ENCODE peak calls at places on chromosomes 13 and 19, in eight cellular contexts. V is heart right ventricle, P is heart left ventricle, Y is Panc1, W is mucosa of descending colon, X is AG09309, G is BJ, E is GM12878. N is an unnamed sample.

GRCh38 chr19:54154603-54155345 is 4.7 kb downstream of the LENG1 start:
- DNase-seq in P (no peak), W (no peak), X (no peak), V (no peak), E (no peak), G (no peak), Y (no peak), N (no peak)

GRCh38 chr13:106145997-106146864 is 389.2 kb downstream of the EFNB2 start:
- DNase-seq in V (no peak), E (no peak), P (no peak), Y (no peak), X (no peak), W (peak), G (no peak), N (no peak)

GRCh38 chr19:46624958-46625661 is at the start of gene PTGIR:
- DNase-seq in W (peak), E (no peak), P (peak), X (no peak), Y (no peak), G (no peak), V (peak), N (no peak)

GRCh38 chr13:33182729-33183128 is 102.8 kb downstream of the STARD13 start:
- DNase-seq in G (no peak), X (no peak), P (no peak), Y (no peak), V (no peak), W (no peak), E (no peak), N (no peak)

GRCh38 chr13:19050901-19051300 is 130.7 kb downstream of the TUBA3C start:
- DNase-seq in P (no peak), V (no peak), E (no peak), Y (no peak), W (no peak), X (no peak), G (no peak), N (no peak)

GRCh38 chr19:56670401-56670960 is 1.1 kb downstream of the ZNF835 start:
- DNase-seq in V (no peak), W (no peak), G (no peak), P (no peak), E (no peak), Y (no peak), X (no peak), N (no peak)

GRCh38 chr19:34323433-34324204 is 41.4 kb upstream of the GPI start:
- DNase-seq in V (no peak), W (no peak), P (no peak), X (no peak), E (no peak), G (no peak), Y (no peak), N (no peak)

GRCh38 chr13:40187324-40187795 is 479.1 kb downstream of the FOXO1 start:
- DNase-seq in G (no peak), E (no peak), W (peak), V (no peak), P (no peak), Y (no peak), X (no peak), N (no peak)

GRCh38 chr13:109784590-109785140 is 1.7 kb downstream of the IRS2 start:
- DNase-seq in X (no peak), G (no peak), P (peak), W (peak), Y (no peak), V (peak), E (no peak), N (no peak)

GRCh38 chr19:23002690-23003422 is at the start of gene ZNF728:
- DNase-seq in P (peak), X (no peak), W (peak), V (peak), Y (no peak), E (no peak), G (no peak), N (no peak)

GRCh38 chr19:31499826-31500539 is 150.7 kb upstream of the TSHZ3 start:
- DNase-seq in E (no peak), Y (no peak), X (no peak), V (no peak), W (no peak), P (no peak), G (no peak), N (no peak)

GRCh38 chr19:3586707-3587346 is 1.5 kb downstream of the GIPC3 start:
- DNase-seq in P (no peak), V (no peak), E (no peak), X (no peak), W (no peak), G (no peak), Y (no peak), N (no peak)

DNA sequence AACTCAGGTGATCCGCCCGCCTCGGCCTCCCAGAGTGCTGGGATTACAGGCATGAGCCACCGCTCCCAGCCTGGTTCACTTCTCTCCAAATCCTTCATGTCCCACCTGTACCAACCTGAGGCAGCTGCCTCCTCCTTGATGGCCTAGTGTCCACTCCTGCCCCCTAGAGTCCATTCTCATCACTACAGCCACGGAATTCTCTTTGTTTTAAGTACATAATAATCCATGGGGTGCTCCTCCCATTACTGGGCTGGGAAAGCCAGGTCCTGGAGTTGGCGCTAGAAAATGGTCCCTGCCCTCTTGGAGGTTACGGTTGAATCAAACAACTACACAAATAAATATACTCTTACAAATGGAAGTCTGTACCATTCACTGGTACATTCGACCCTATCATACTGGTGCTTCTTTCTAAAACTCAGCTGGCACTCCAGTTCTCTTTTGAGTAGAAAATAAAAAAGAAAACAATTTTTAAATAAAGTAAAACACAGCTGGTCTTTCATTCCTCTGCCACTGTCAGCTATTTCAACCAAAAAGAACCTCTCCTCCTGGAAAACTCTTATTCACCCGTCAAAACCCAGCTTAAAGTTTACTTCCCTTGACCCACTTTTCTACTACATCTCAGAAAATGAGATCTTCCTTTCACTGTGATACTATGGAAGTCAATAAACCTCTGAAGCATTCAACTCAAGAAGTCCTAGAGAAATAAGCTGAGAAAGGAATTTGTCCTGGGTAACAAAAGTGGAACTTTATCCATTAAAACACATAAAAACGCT is 22.4 kb upstream of the ARHGEF18 start:
- DNase-seq in E (no peak), P (no peak), Y (peak), V (no peak), W (peak), G (no peak), X (no peak), N (no peak)
- TF ChIP-seq CTCF in E (peak), P (peak), Y (peak), V (no peak), W (no peak), G (peak), X (peak), N (peak)

GRCh38 chr13:42360046-42360445 is 88.1 kb downstream of the AKAP11 start:
- DNase-seq in E (no peak), Y (no peak), G (no peak), X (no peak), V (no peak), W (no peak), P (no peak), N (no peak)

GRCh38 chr13:42355841-42356575 is 84.1 kb downstream of the AKAP11 start:
- DNase-seq in X (no peak), E (no peak), V (no peak), W (no peak), G (no peak), P (no peak), Y (no peak), N (no peak)

GRCh38 chr13:42364613-42365000 is 92.7 kb downstream of the AKAP11 start:
- DNase-seq in W (no peak), E (no peak), Y (no peak), P (no peak), G (no peak), X (no peak), V (no peak), N (no peak)

GRCh38 chr13:42363941-42364612 is 92.1 kb downstream of the AKAP11 start:
- DNase-seq in V (no peak), X (no peak), P (no peak), E (no peak), G (no peak), Y (no peak), W (no peak), N (no peak)

DNA sequence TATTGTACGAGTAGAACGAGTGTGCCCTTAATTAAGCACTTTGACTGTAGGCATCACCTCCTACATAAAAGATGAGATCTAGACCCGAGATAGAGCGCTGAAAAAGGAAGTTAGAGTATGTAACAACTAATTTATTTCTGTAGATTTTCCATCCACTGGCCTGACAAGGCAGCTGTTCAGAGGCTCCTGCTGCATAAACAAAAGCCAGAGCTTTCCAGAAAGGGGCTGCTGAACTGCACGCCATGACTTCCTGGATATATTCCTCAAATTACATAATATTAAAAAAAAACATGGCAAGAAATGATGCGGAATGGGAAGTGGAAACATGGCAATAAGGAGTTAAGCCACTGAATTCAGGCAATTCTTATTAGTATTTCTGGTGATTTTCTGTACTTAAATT is 89.7 kb downstream of the AKAP11 start:
- DNase-seq in E (no peak), V (no peak), Y (no peak), G (no peak), W (no peak), X (no peak), P (no peak), N (no peak)
- H3K4me3 ChIP-seq in E (no peak), V (no peak), Y (no peak), G (no peak), W (no peak), X (no peak), P (no peak), N (no peak)

DNA sequence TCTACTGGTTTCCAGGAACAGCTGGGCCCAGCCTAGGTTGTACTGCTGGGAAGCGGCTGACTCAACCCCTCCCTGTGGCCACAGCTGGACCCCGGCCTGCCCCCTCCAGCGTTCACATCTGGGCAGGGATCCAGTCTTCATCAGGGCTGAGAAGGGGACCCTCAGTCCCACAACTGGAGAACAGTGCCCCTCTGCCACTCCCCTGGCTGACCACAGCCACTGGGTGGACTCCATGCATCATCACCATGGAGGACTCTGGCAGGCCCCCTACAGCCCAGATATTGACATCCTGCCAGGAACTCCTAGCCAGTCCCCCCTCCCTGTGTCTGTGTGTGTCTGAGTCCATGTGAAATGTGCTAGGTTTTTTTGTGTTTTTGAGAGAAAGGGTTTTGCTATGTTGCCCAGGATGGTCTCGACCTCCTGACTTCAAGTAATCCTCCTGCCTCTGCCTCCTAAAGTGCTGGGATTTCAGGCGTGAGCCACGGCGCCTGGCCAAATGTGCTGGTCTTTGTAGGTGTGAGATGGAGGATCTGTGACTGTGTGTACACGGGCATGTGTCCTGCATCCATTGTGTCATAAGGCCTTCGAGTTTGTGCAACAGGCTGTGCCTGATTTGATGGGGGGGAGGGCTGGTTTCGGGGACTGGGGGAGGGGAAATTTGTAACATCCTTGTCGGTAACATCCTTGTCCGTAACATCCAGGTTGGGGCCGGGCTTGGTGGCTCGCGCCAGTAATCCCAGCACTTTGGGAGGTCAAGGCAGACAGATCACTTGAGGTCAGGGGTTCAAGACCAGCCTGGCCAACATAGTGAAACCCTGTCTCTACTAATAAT is 4.0 kb upstream of the HOOK2 start:
- DNase-seq in E (no peak), Y (no peak), V (peak), W (peak), G (no peak), P (peak), X (no peak), N (peak)
- TF ChIP-seq CTCF in E (peak), Y (no peak), V (no peak), W (no peak), G (no peak), P (no peak), X (no peak), N (no peak)

DNA sequence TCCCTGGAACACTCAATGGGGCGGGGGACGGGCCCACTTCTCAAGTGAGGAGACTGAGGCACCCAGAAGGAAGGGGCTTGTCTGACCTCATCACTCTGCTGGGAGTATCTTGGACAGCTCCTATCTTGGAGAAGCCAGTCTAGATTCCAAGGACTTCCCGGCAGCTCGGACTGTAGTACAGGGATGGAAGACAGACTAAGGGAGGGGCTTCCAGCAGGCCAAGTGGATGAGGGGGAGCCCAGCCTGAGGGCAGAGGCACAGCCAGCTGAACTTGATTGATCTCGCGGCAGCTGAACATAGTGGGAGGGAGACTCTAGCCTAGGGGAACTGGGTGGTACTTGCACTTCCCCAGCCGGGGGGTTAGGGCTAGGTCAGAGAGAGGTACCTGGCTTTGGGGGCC is 702 bp downstream of the CILP2 start:
- DNase-seq in X (no peak), W (no peak), P (no peak), G (no peak), E (no peak), Y (no peak), V (no peak), N (no peak)
- H3K4me3 ChIP-seq in X (peak), W (no peak), P (peak), G (no peak), E (no peak), Y (no peak), V (no peak), N (no peak)

GRCh38 chr19:12984143-12984627 is 11.1 kb upstream of the NFIX start:
- DNase-seq in P (no peak), G (no peak), W (no peak), X (no peak), E (no peak), Y (no peak), V (no peak), N (no peak)

GRCh38 chr19:12982648-12983047 is 12.6 kb upstream of the NFIX start:
- DNase-seq in G (no peak), P (no peak), Y (no peak), W (no peak), V (no peak), X (no peak), E (no peak), N (no peak)

GRCh38 chr19:12984683-12985048 is 10.6 kb upstream of the NFIX start:
- DNase-seq in P (no peak), G (no peak), W (no peak), Y (no peak), E (no peak), V (no peak), X (no peak), N (no peak)

GRCh38 chr19:12983091-12983490 is 12.2 kb upstream of the NFIX start:
- DNase-seq in V (no peak), P (no peak), X (no peak), E (no peak), W (no peak), G (no peak), Y (no peak), N (no peak)

DNA sequence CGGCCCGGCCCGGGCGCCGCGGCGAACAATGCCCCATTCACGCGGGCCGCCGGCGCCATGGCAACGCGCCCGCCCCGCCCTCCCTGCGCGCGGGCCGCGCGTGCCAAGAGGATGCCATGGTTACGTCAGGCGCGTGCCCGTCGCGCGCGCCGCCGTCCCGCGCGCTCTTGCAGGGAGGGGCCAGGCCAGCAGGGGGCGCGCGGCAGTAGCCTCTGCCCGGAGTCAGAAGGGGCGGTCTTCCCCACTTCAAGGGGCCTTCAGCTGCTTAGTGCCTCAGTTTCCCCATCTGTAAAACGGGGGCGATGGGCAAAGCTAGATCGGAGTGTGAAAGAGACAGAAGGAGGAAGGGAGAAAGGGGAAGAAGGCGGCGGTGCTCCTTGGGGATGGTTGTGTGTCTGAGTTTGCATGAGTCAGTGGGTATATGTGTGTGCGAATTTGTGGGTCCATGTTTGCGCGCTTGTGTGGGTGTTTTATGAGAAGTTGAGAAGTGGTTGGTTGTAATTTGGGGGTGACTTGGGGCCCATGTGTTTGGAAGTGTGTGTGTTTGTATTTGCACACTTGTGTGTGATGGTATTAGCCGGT is 11.6 kb upstream of the NFIX start:
- DNase-seq in W (peak), G (no peak), E (no peak), V (peak), Y (peak), P (peak), X (no peak), N (no peak)
- TF ChIP-seq CTCF in W (peak), G (peak), E (peak), V (peak), Y (peak), P (peak), X (peak), N (peak)

GRCh38 chr13:82833928-82834327 is 1048.3 kb downstream of the SLITRK1 start:
- DNase-seq in Y (no peak), X (no peak), W (no peak), V (no peak), P (no peak), E (no peak), G (no peak), N (no peak)

GRCh38 chr13:82827704-82828103 is 1054.6 kb downstream of the SLITRK1 start:
- DNase-seq in E (no peak), W (no peak), X (no peak), G (no peak), V (no peak), P (no peak), Y (no peak), N (no peak)

DNA sequence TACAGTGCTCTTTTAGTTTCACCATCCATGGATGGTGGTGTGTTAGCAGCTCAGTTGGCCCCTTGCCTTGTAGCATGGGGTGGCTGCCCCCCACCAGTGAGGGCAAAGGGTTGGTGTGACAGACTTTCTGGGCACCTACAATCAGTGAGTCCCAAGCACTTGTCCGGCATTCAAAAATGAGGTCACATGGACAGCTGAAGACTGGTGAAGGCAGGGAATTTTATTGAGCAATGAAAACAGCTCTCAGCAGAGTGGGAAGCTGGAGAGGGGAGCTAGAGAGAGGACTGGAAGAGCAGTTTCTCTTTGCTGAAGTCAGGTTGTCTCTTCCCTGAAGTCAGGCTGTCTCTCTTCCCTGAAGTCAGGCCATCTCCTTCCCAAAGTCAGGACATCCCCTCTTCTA is 1053.2 kb downstream of the SLITRK1 start:
- DNase-seq in P (no peak), E (no peak), X (no peak), Y (no peak), G (no peak), W (no peak), V (no peak), N (no peak)
- H3K4me3 ChIP-seq in P (no peak), E (no peak), X (no peak), Y (no peak), G (no peak), W (no peak), V (no peak), N (no peak)

DNA sequence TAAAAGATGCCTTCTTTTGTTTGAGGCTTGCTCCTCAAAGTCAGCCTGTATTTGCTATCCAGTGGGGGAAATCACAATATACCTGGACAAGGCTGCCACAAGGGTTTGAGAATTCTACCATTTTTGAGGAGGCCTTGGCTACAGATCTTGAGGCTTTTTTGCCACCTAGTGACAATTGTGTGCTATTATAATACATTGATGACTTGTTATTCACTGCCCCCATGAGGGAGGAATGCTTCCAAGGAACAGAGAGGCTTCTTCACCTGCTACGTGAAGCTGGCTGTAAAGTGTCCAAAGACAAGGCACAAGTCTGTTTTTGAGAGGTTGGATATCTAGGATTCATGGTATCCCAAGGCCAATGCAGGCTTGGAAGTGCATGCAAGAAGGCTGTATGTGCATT is 72.5 kb downstream of the ZNF708 start:
- DNase-seq in P (no peak), E (no peak), V (no peak), G (no peak), X (no peak), Y (no peak), W (no peak), N (no peak)
- TF ChIP-seq CTCF in P (peak), E (peak), V (no peak), G (peak), X (peak), Y (peak), W (no peak), N (no peak)

GRCh38 chr19:55646889-55647731 is 902 bp upstream of the CCDC106 start:
- DNase-seq in P (no peak), Y (no peak), G (no peak), V (no peak), X (no peak), E (no peak), W (no peak), N (no peak)
- H3K4me3 ChIP-seq in P (peak), Y (peak), G (peak), V (peak), X (peak), E (peak), W (no peak), N (peak)

DNA sequence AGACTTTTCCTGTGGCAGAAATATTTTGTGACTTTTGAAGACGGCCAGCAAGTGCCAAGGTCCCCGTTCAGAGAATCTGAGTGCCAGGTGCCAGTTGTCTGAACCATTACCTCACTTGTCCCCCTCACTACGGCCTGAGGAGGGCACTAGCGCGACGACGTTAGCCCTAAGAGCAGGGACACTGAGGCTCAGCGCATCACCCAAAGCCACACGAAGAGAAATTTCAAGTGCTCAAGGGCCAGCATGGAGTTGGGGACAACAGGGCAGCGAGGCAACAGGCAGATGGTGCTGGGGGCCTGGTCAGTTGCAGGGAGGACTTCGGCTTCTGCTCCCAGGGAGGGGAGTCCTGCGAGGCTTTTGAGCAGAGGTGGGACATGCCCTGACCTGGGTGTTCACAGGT is 9.5 kb upstream of the TYK2 start:
- DNase-seq in V (no peak), P (no peak), E (no peak), G (no peak), X (no peak), W (no peak), Y (no peak), N (no peak)
- TF ChIP-seq CTCF in V (no peak), P (peak), E (peak), G (peak), X (peak), W (no peak), Y (no peak), N (peak)